ENCODE peak calls at places on chromosomes 13 and 19, in ten cellular contexts. M, P, B, Y, E, A, D, W, J and O are unnamed samples.

GRCh38 chr19:56966225-56966696 is 125.7 kb upstream of the PEG3 start:
- DNase-seq in M (no peak), P (no peak), B (no peak), Y (no peak), E (no peak), A (no peak), D (no peak), W (no peak), J (no peak), O (no peak)

GRCh38 chr13:93244141-93244917 is 17.7 kb downstream of the GPC6 start:
- DNase-seq in M (no peak), P (no peak), B (no peak), Y (no peak), E (no peak), A (no peak), D (no peak), W (no peak), J (no peak), O (no peak)

GRCh38 chr13:99265823-99266426 is 7.7 kb upstream of the GPR18 start:
- DNase-seq in M (no peak), P (no peak), B (no peak), Y (no peak), E (peak; percentile 7), A (peak; percentile 70), D (no peak), W (no peak), J (no peak), O (no peak)

GRCh38 chr13:108769213-108770070 is 140.0 kb downstream of the MYO16 start:
- DNase-seq in M (no peak), P (no peak), B (no peak), Y (no peak), E (no peak), A (no peak), D (no peak), W (no peak), J (no peak), O (no peak)

GRCh38 chr13:70987043-70987442 is 878.8 kb upstream of the KLHL1 start:
- DNase-seq in M (no peak), P (no peak), B (no peak), Y (no peak), E (no peak), A (no peak), D (peak; percentile 46), W (no peak), J (no peak), O (no peak)

GRCh38 chr19:47228937-47229673 is 1.9 kb downstream of the BBC3 start:
- DNase-seq in M (no peak), P (no peak), B (no peak), Y (peak; percentile 29), E (no peak), A (no peak), D (no peak), W (peak; percentile 35), J (no peak), O (no peak)

GRCh38 chr13:77331421-77331820 is 4.5 kb upstream of the MYCBP2 start:
- DNase-seq in M (no peak), P (no peak), B (no peak), Y (no peak), E (no peak), A (no peak), D (no peak), W (no peak), J (no peak), O (no peak)

GRCh38 chr19:1269478-1270167 is 491 bp downstream of the CIRBP start:
- DNase-seq in M (peak; percentile 88), P (peak; percentile 86), B (peak; percentile 93), Y (peak; percentile 89), E (no peak), A (peak; percentile 81), D (peak; percentile 95), W (peak; percentile 83), J (peak; percentile 91), O (peak; percentile 86)

GRCh38 chr19:41511628-41512027 is 64.3 kb upstream of the CEACAM21 start:
- DNase-seq in M (no peak), P (no peak), B (no peak), Y (no peak), E (no peak), A (no peak), D (no peak), W (no peak), J (no peak), O (no peak)

GRCh38 chr13:68588623-68589022 is 1358.5 kb upstream of the PCDH9 start:
- DNase-seq in M (peak; percentile 2), P (no peak), B (no peak), Y (no peak), E (no peak), A (no peak), D (no peak), W (no peak), J (no peak), O (no peak)

GRCh38 chr13:114071441-114071840 is 61.0 kb downstream of the RASA3 start:
- DNase-seq in M (no peak), P (no peak), B (peak; percentile 48), Y (no peak), E (no peak), A (no peak), D (no peak), W (no peak), J (no peak), O (no peak)

GRCh38 chr19:2171349-2172145 is 7.8 kb downstream of the DOT1L start:
- DNase-seq in M (peak; percentile 88), P (peak; percentile 39), B (no peak), Y (peak; percentile 62), E (no peak), A (peak; percentile 72), D (peak; percentile 94), W (no peak), J (peak; percentile 63), O (peak; percentile 85)

GRCh38 chr13:68359105-68359504 is 1129.0 kb upstream of the PCDH9 start:
- DNase-seq in M (no peak), P (no peak), B (no peak), Y (no peak), E (no peak), A (no peak), D (no peak), W (no peak), J (no peak), O (no peak)

GRCh38 chr19:39937094-39937493 is 2.7 kb upstream of the FCGBP start:
- DNase-seq in M (no peak), P (no peak), B (no peak), Y (no peak), E (no peak), A (no peak), D (no peak), W (no peak), J (no peak), O (no peak)

GRCh38 chr13:106997219-106997618 is 429.3 kb upstream of the ARGLU1 start:
- DNase-seq in M (no peak), P (no peak), B (no peak), Y (no peak), E (no peak), A (no peak), D (no peak), W (no peak), J (no peak), O (no peak)

DNA sequence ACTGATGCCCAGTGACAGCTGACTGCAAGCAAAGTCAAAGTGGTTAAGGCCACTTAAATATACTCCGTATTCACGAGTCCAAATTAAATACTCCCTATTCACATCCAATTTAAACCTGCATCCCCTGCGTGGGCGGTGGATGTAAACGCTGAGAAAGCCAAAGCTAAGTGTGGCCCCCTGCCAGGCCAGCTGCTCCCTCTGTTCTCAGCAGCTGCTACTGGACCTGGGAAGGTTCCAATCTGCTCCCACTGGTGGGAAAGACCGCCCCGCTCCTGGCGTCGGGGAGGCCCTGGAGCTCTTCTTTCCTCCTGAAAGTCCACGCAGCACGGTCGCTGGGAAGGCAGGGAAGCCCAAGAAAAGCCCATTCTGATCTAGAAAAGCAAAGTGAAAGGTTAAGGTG is 205.4 kb upstream of the GPR12 start:
- DNase-seq in M (no peak), P (peak; percentile 81), B (no peak), Y (no peak), E (no peak), A (no peak), D (no peak), W (no peak), J (no peak), O (no peak)
- TF ChIP-seq POLR2AphosphoS5 in M (no peak), P (no peak), B (no peak), Y (no peak), E (no peak), A (no peak), D (peak; percentile 12), W (no peak), J (no peak), O (no peak)

GRCh38 chr13:25775986-25776385 is 275.8 kb downstream of the SHISA2 start:
- DNase-seq in M (no peak), P (no peak), B (no peak), Y (no peak), E (no peak), A (no peak), D (no peak), W (no peak), J (no peak), O (no peak)
- TF ChIP-seq POLR2AphosphoS5 in M (no peak), P (no peak), B (no peak), Y (no peak), E (no peak), A (no peak), D (no peak), W (no peak), J (no peak), O (no peak)

GRCh38 chr13:21121616-21122015 is 54.7 kb downstream of the SKA3 start:
- DNase-seq in M (no peak), P (no peak), B (no peak), Y (no peak), E (no peak), A (no peak), D (no peak), W (no peak), J (no peak), O (no peak)
- TF ChIP-seq POLR2AphosphoS5 in M (no peak), P (no peak), B (no peak), Y (no peak), E (no peak), A (no peak), D (no peak), W (no peak), J (no peak), O (no peak)

GRCh38 chr13:51874651-51875050 is 12.9 kb downstream of the CCDC70 start:
- DNase-seq in M (no peak), P (no peak), B (no peak), Y (no peak), E (no peak), A (no peak), D (no peak), W (no peak), J (no peak), O (no peak)
- TF ChIP-seq POLR2AphosphoS5 in M (no peak), P (no peak), B (no peak), Y (no peak), E (no peak), A (no peak), D (no peak), W (no peak), J (no peak), O (no peak)